ENCODE peak calls at places on chromosomes 5 and 9, in five cellular contexts. F is heart right ventricle, W is GM12865, O is heart left ventricle, R is right lobe of liver. T is an unnamed sample.

GRCh38 chr9:88538311-88539085 is 3.5 kb downstream of the NXNL2 start:
- DNase-seq in F (no peak), W (no peak), O (no peak), R (no peak), T (no peak)

GRCh38 chr9:34518110-34518616 is 4.6 kb downstream of the ENHO start:
- DNase-seq in F (no peak), W (no peak), O (no peak), R (peak), T (no peak)

GRCh38 chr9:95065224-95065623 is 252.3 kb downstream of the FANCC start:
- DNase-seq in F (no peak), W (no peak), O (no peak), R (no peak), T (no peak)

GRCh38 chr9:124721109-124721850 is 49.8 kb downstream of the NR6A1 start:
- DNase-seq in F (no peak), W (no peak), O (no peak), R (no peak), T (no peak)

GRCh38 chr9:115192280-115192679 is 74.3 kb upstream of the TNC start:
- DNase-seq in F (no peak), W (no peak), O (no peak), R (no peak), T (no peak)

GRCh38 chr9:34993502-34994428 is 4.2 kb downstream of the DNAJB5 start:
- DNase-seq in F (peak), W (peak), O (peak), R (no peak), T (no peak)

GRCh38 chr9:111386386-111386785 is 56.4 kb upstream of the OR2K2 start:
- DNase-seq in F (no peak), W (peak), O (no peak), R (no peak), T (no peak)

GRCh38 chr5:154473581-154474266 is 4.3 kb downstream of the HAND1 start:
- DNase-seq in F (no peak), W (no peak), O (no peak), R (no peak), T (no peak)

GRCh38 chr9:110260911-110261310 is 4.6 kb upstream of the TXN start:
- DNase-seq in F (no peak), W (no peak), O (no peak), R (no peak), T (no peak)

GRCh38 chr5:181221105-181221791 is 1.8 kb upstream of the TRIM41 start:
- DNase-seq in F (no peak), W (no peak), O (no peak), R (no peak), T (no peak)

GRCh38 chr9:128595471-128595870 is 43.1 kb downstream of the SPTAN1 start:
- DNase-seq in F (no peak), W (no peak), O (no peak), R (no peak), T (no peak)

GRCh38 chr9:110928604-110929003 is 109.7 kb downstream of the LPAR1 start:
- DNase-seq in F (no peak), W (no peak), O (no peak), R (no peak), T (no peak)

GRCh38 chr9:96498796-96499195 is 48.8 kb downstream of the HABP4 start:
- DNase-seq in F (no peak), W (no peak), O (no peak), R (no peak), T (no peak)

GRCh38 chr9:92639791-92640271 is 30.1 kb downstream of the IPPK start:
- DNase-seq in F (no peak), W (no peak), O (no peak), R (no peak), T (no peak)

GRCh38 chr9:123893831-123894460 is 36.0 kb downstream of the DENND1A start:
- DNase-seq in F (no peak), W (peak), O (no peak), R (no peak), T (no peak)

GRCh38 chr5:56561-57290 is 35.2 kb upstream of the PLEKHG4B start:
- DNase-seq in F (no peak), W (peak), O (no peak), R (no peak), T (no peak)

GRCh38 chr9:91196103-91196761 is 165.5 kb downstream of the AUH start:
- DNase-seq in F (no peak), W (no peak), O (no peak), R (peak), T (no peak)

GRCh38 chr9:127589955-127590370 is 22.1 kb upstream of the STXBP1 start:
- DNase-seq in F (peak), W (peak), O (peak), R (peak), T (no peak)

GRCh38 chr5:138969323-138970013 is 94.3 kb upstream of the LRRTM2 start:
- DNase-seq in F (no peak), W (no peak), O (no peak), R (no peak), T (no peak)

GRCh38 chr5:11261226-11261625 is 500.2 kb upstream of the DAP start:
- DNase-seq in F (no peak), W (no peak), O (no peak), R (no peak), T (no peak)

GRCh38 chr5:56827043-56827442 is 11.7 kb downstream of the MAP3K1 start:
- DNase-seq in F (no peak), W (no peak), O (no peak), R (no peak), T (no peak)

GRCh38 chr5:68261174-68262021 is 45.8 kb downstream of the PIK3R1 start:
- DNase-seq in F (no peak), W (no peak), O (no peak), R (no peak), T (no peak)

GRCh38 chr9:104374711-104375110 is 129.4 kb upstream of the OR13F1 start:
- DNase-seq in F (peak), W (no peak), O (peak), R (no peak), T (no peak)

GRCh38 chr5:54785729-54786548 is 199.5 kb downstream of the ESM1 start:
- DNase-seq in F (peak), W (peak), O (peak), R (peak), T (peak)

GRCh38 chr9:101795147-101795546 is 56.7 kb upstream of the GRIN3A start:
- DNase-seq in F (no peak), W (no peak), O (no peak), R (no peak), T (no peak)

GRCh38 chr5:176822041-176822425 is 11.7 kb downstream of the UNC5A start:
- DNase-seq in F (no peak), W (no peak), O (no peak), R (no peak), T (no peak)

GRCh38 chr5:89729623-89730390 is 679.7 kb downstream of the CETN3 start:
- DNase-seq in F (no peak), W (peak), O (no peak), R (no peak), T (peak)

GRCh38 chr5:16897284-16897704 is 38.8 kb downstream of the MYO10 start:
- DNase-seq in F (no peak), W (no peak), O (no peak), R (no peak), T (no peak)

GRCh38 chr5:133400120-133400519 is 212.2 kb downstream of the FSTL4 start:
- DNase-seq in F (no peak), W (no peak), O (no peak), R (no peak), T (no peak)

GRCh38 chr5:72378636-72379289 is 58.6 kb downstream of the PTCD2 start:
- DNase-seq in F (peak), W (no peak), O (no peak), R (no peak), T (no peak)

GRCh38 chr5:158465379-158465972 is 606.5 kb upstream of the CLINT1 start:
- DNase-seq in F (no peak), W (no peak), O (no peak), R (no peak), T (no peak)

GRCh38 chr5:65932676-65933075 is 6.3 kb downstream of the ERBIN start:
- DNase-seq in F (no peak), W (no peak), O (no peak), R (no peak), T (no peak)

GRCh38 chr5:122607818-122608217 is 167.1 kb upstream of the SNX2 start:
- DNase-seq in F (no peak), W (no peak), O (no peak), R (no peak), T (no peak)

GRCh38 chr5:66139313-66139712 is 4.8 kb upstream of the SREK1 start:
- DNase-seq in F (no peak), W (no peak), O (no peak), R (no peak), T (no peak)

GRCh38 chr9:98202252-98202651 is 9.8 kb upstream of the CORO2A start:
- DNase-seq in F (no peak), W (no peak), O (no peak), R (no peak), T (no peak)

GRCh38 chr9:98203153-98203552 is 10.7 kb upstream of the CORO2A start:
- DNase-seq in F (no peak), W (no peak), O (no peak), R (no peak), T (no peak)

GRCh38 chr9:98201749-98202148 is 9.3 kb upstream of the CORO2A start:
- DNase-seq in F (no peak), W (no peak), O (no peak), R (peak), T (no peak)

GRCh38 chr9:98201102-98201501 is 8.7 kb upstream of the CORO2A start:
- DNase-seq in F (no peak), W (peak), O (no peak), R (no peak), T (no peak)

GRCh38 chr9:98199388-98200033 is 7.1 kb upstream of the CORO2A start:
- DNase-seq in F (no peak), W (no peak), O (no peak), R (no peak), T (no peak)
- H3K4me3 ChIP-seq in F (no peak), W (no peak), O (no peak), R (no peak), T (no peak)

GRCh38 chr9:131810351-131811170 is 70.7 kb upstream of the RAPGEF1 start:
- DNase-seq in F (no peak), W (no peak), O (no peak), R (no peak), T (no peak)
- TF ChIP-seq CTCF in F (no peak), W (peak), O (no peak), R (no peak), T (peak)

DNA sequence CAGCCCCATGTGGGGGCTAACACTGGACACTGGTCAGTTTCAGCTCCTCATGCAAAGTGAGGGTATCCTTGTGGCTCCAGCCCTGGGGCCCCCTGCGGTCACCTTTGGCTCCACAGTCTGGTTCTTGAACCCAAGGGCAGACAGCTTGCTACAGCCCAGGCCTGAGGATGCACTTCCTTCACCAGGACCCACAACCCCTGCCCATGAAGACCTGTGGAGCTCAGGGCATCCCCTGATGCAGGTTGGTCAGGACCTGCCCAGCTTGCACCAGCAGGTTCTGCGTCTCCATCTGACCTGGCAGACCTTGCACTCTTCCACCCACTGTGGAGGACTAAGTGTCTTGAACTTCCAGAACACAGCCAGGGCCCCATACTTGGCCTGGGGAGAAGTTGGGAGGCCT is 3.7 kb upstream of the MRNIP start:
- DNase-seq in F (no peak), W (no peak), O (no peak), R (no peak), T (no peak)
- H3K4me3 ChIP-seq in F (no peak), W (no peak), O (no peak), R (no peak), T (no peak)

GRCh38 chr5:170338933-170339779 is 41.6 kb upstream of the LCP2 start:
- DNase-seq in F (no peak), W (peak), O (no peak), R (no peak), T (no peak)
- TF ChIP-seq CTCF in F (peak), W (peak), O (peak), R (peak), T (peak)

GRCh38 chr9:130173462-130173876 is 1.3 kb downstream of the NCS1 start:
- DNase-seq in F (no peak), W (no peak), O (no peak), R (no peak), T (no peak)
- H3K4me3 ChIP-seq in F (peak), W (no peak), O (peak), R (peak), T (no peak)

GRCh38 chr5:32115985-32116384 is 58.1 kb downstream of the GOLPH3 start:
- DNase-seq in F (no peak), W (no peak), O (no peak), R (no peak), T (no peak)
- TF ChIP-seq CTCF in F (no peak), W (no peak), O (no peak), R (no peak), T (no peak)

T was measured in GM12864.